ENCODE peak calls at places on chromosomes 7 and 10, in six cellular contexts. M is gastrocnemius medialis, S is left ventricle myocardium superior, U is LoVo, Q is NCI-H1694, W is NCI-H69. X is an unnamed sample.

GRCh38 chr7:831596-832291 is 532 bp upstream of the SUN1 start:
- DNase-seq in M (peak; percentile 63), S (no peak), U (peak; percentile 89), Q (no peak), W (no peak), X (no peak)

GRCh38 chr10:28996947-28997551 is 291.8 kb upstream of the LYZL1 start:
- DNase-seq in M (no peak), S (no peak), U (no peak), Q (no peak), W (no peak), X (no peak)

GRCh38 chr7:132876576-132876975 is 205.3 kb downstream of the CHCHD3 start:
- DNase-seq in M (no peak), S (no peak), U (no peak), Q (no peak), W (peak; percentile 72), X (no peak)

GRCh38 chr10:42940487-42941157 is 136.2 kb upstream of the RET start:
- DNase-seq in M (no peak), S (no peak), U (no peak), Q (no peak), W (no peak), X (no peak)

GRCh38 chr7:68058014-68058413 is 1061.4 kb downstream of the TYW1 start:
- DNase-seq in M (no peak), S (no peak), U (no peak), Q (no peak), W (no peak), X (no peak)

GRCh38 chr10:95229724-95230627 is 35.9 kb downstream of the ACSM6 start:
- DNase-seq in M (no peak), S (no peak), U (peak; percentile 74), Q (no peak), W (no peak), X (no peak)

GRCh38 chr10:121812031-121812430 is 115.8 kb downstream of the ATE1 start:
- DNase-seq in M (no peak), S (no peak), U (no peak), Q (no peak), W (no peak), X (no peak)

GRCh38 chr7:134941947-134942346 is 44.4 kb upstream of the AGBL3 start:
- DNase-seq in M (no peak), S (no peak), U (no peak), Q (no peak), W (no peak), X (no peak)

GRCh38 chr10:2980791-2981360 is 86.5 kb upstream of the PFKP start:
- DNase-seq in M (no peak), S (no peak), U (no peak), Q (no peak), W (no peak), X (no peak)

GRCh38 chr10:30068482-30069223 is 9.3 kb upstream of the JCAD start:
- DNase-seq in M (no peak), S (no peak), U (no peak), Q (no peak), W (no peak), X (no peak)

GRCh38 chr7:2908103-2908683 is 64.1 kb upstream of the GNA12 start:
- DNase-seq in M (no peak), S (no peak), U (no peak), Q (no peak), W (no peak), X (no peak)

GRCh38 chr7:157595086-157595855 is 258.5 kb downstream of the DNAJB6 start:
- DNase-seq in M (no peak), S (no peak), U (no peak), Q (no peak), W (no peak), X (no peak)

GRCh38 chr7:57071-57470 is 135.3 kb upstream of the FAM20C start:
- DNase-seq in M (no peak), S (peak; percentile 15), U (no peak), Q (no peak), W (no peak), X (no peak)

GRCh38 chr10:17742918-17743317 is 9.1 kb upstream of the TMEM236 start:
- DNase-seq in M (no peak), S (peak; percentile 68), U (peak; percentile 37), Q (peak; percentile 22), W (peak; percentile 14), X (peak; percentile 59)

GRCh38 chr10:108899686-108900085 is 1023.6 kb downstream of the XPNPEP1 start:
- DNase-seq in M (no peak), S (no peak), U (no peak), Q (no peak), W (no peak), X (no peak)

GRCh38 chr10:60497364-60497763 is 107.7 kb upstream of the ANK3 start:
- DNase-seq in M (no peak), S (no peak), U (no peak), Q (no peak), W (peak; percentile 22), X (no peak)

GRCh38 chr7:12090757-12091134 is 120.3 kb upstream of the TMEM106B start:
- DNase-seq in M (no peak), S (no peak), U (no peak), Q (no peak), W (no peak), X (no peak)

GRCh38 chr7:155743197-155743596 is 69.1 kb downstream of the SHH start:
- DNase-seq in M (no peak), S (no peak), U (no peak), Q (no peak), W (no peak), X (no peak)

GRCh38 chr10:103480521-103480920 is 1.5 kb upstream of the CALHM3 start:
- DNase-seq in M (no peak), S (no peak), U (peak; percentile 16), Q (no peak), W (no peak), X (peak; percentile 48)

GRCh38 chr7:47759056-47759706 is 177.3 kb upstream of the TNS3 start:
- DNase-seq in M (no peak), S (no peak), U (no peak), Q (no peak), W (peak; percentile 25), X (no peak)